ENCODE peak calls at places on chromosomes 16 and 17, in eight cellular contexts. Q, C, D, W, R, V, M and J are unnamed samples.

GRCh38 chr16:670485-671352 is 2.8 kb downstream of the RHOT2 start:
- DNase-seq in Q (no peak), C (no peak), D (no peak), W (no peak), R (no peak), V (no peak), M (no peak), J (no peak)

GRCh38 chr17:38584350-38584925 is 21.3 kb downstream of the SRCIN1 start:
- DNase-seq in Q (peak; percentile 78), C (peak; percentile 55), D (peak; percentile 87), W (no peak), R (peak; percentile 54), V (peak; percentile 29), M (peak; percentile 88), J (peak; percentile 27)

GRCh38 chr16:12271006-12271405 is 294.5 kb downstream of the SNX29 start:
- DNase-seq in Q (peak; percentile 62), C (peak; percentile 17), D (no peak), W (no peak), R (peak; percentile 23), V (no peak), M (peak; percentile 36), J (no peak)

GRCh38 chr17:80281516-80281915 is 20.9 kb downstream of the RNF213 start:
- DNase-seq in Q (no peak), C (no peak), D (no peak), W (no peak), R (no peak), V (no peak), M (no peak), J (no peak)

GRCh38 chr17:59356543-59357218 is 25.2 kb downstream of the YPEL2 start:
- DNase-seq in Q (no peak), C (no peak), D (no peak), W (no peak), R (no peak), V (no peak), M (no peak), J (no peak)

GRCh38 chr16:84175351-84176081 is 11.3 kb downstream of the TAF1C start:
- DNase-seq in Q (peak; percentile 62), C (peak; percentile 62), D (no peak), W (no peak), R (peak; percentile 29), V (no peak), M (peak; percentile 86), J (peak; percentile 12)

GRCh38 chr17:45090711-45091110 is 29.6 kb downstream of the NMT1 start:
- DNase-seq in Q (no peak), C (no peak), D (no peak), W (no peak), R (peak; percentile 16), V (no peak), M (no peak), J (no peak)

GRCh38 chr16:84818133-84818532 is 1.7 kb upstream of the CRISPLD2 start:
- DNase-seq in Q (no peak), C (no peak), D (no peak), W (no peak), R (no peak), V (no peak), M (no peak), J (no peak)

GRCh38 chr16:49800876-49801275 is 55.0 kb downstream of the ZNF423 start:
- DNase-seq in Q (no peak), C (no peak), D (no peak), W (no peak), R (no peak), V (no peak), M (no peak), J (no peak)

GRCh38 chr16:83023011-83023410 is 396.2 kb downstream of the CDH13 start:
- DNase-seq in Q (no peak), C (no peak), D (no peak), W (no peak), R (no peak), V (no peak), M (no peak), J (no peak)

GRCh38 chr16:83494459-83494858 is 313.3 kb upstream of the HSBP1 start:
- DNase-seq in Q (no peak), C (no peak), D (no peak), W (no peak), R (no peak), V (no peak), M (no peak), J (no peak)

GRCh38 chr17:6701719-6702118 is 11.4 kb downstream of the SLC13A5 start:
- DNase-seq in Q (peak; percentile 86), C (peak; percentile 6), D (no peak), W (no peak), R (no peak), V (no peak), M (peak; percentile 60), J (no peak)

GRCh38 chr17:58601976-58602375 is 87.5 kb upstream of the MTMR4 start:
- DNase-seq in Q (no peak), C (no peak), D (no peak), W (no peak), R (no peak), V (no peak), M (no peak), J (no peak)

GRCh38 chr16:84144859-84145639 is at the start of the genes DNAAF1 and HSDL1:
- DNase-seq in Q (peak; percentile 93), C (peak; percentile 72), D (peak; percentile 95), W (peak; percentile 70), R (peak; percentile 76), V (peak; percentile 63), M (peak; percentile 97), J (peak; percentile 45)

GRCh38 chr17:70034158-70034557 is 40.9 kb upstream of the KCNJ16 start:
- DNase-seq in Q (no peak), C (peak; percentile 6), D (no peak), W (no peak), R (no peak), V (no peak), M (no peak), J (no peak)

GRCh38 chr16:31471875-31472558 is at the start of gene TGFB1I1:
- DNase-seq in Q (peak; percentile 59), C (peak; percentile 67), D (no peak), W (no peak), R (peak; percentile 84), V (peak; percentile 59), M (peak; percentile 77), J (peak; percentile 72)

GRCh38 chr17:44005865-44006580 is 1.6 kb downstream of the NAGS start:
- DNase-seq in Q (peak; percentile 77), C (no peak), D (peak; percentile 85), W (no peak), R (no peak), V (no peak), M (no peak), J (no peak)

GRCh38 chr16:3091551-3091950 is 7.5 kb downstream of the ZSCAN10 start:
- DNase-seq in Q (no peak), C (no peak), D (no peak), W (no peak), R (no peak), V (no peak), M (no peak), J (no peak)

GRCh38 chr16:25177831-25178688 is 38.7 kb upstream of the AQP8 start:
- DNase-seq in Q (no peak), C (no peak), D (peak; percentile 64), W (no peak), R (no peak), V (no peak), M (no peak), J (no peak)

GRCh38 chr16:4323071-4323844 is 7.4 kb downstream of the GLIS2 start:
- DNase-seq in Q (no peak), C (no peak), D (peak; percentile 78), W (no peak), R (no peak), V (no peak), M (no peak), J (no peak)

GRCh38 chr17:45149669-45150603 is 1.7 kb downstream of the HEXIM1 start:
- DNase-seq in Q (peak; percentile 48), C (peak; percentile 61), D (peak; percentile 85), W (no peak), R (peak; percentile 61), V (no peak), M (no peak), J (no peak)

GRCh38 chr17:17993366-17993765 is 20.7 kb downstream of the DRC3 start:
- DNase-seq in Q (no peak), C (no peak), D (no peak), W (no peak), R (no peak), V (no peak), M (no peak), J (no peak)

GRCh38 chr16:79707867-79708266 is 107.3 kb upstream of the MAF start:
- DNase-seq in Q (no peak), C (peak; percentile 35), D (no peak), W (no peak), R (no peak), V (no peak), M (no peak), J (peak; percentile 8)

GRCh38 chr16:49855822-49856740 is at the start of gene ZNF423:
- DNase-seq in Q (peak; percentile 44), C (no peak), D (no peak), W (no peak), R (no peak), V (no peak), M (no peak), J (no peak)